ENCODE peak calls at places on chromosomes 2 and 18, in four cellular contexts. One of them, this sample, is unnamed.
A peak's percentile ranks its signal among the peaks of the same experiment; 100 is the strongest.

GRCh38 chr2:207543272-207543671 is 13.5 kb downstream of the CREB1 start:
- DNase-seq in HFFc6: no peak
- DNase-seq in dorsolateral prefrontal cortex: no peak
- DNase-seq in GM20000: no peak
- DNase-seq in this sample: no peak

GRCh38 chr2:68811364-68811763 is 59.8 kb downstream of the BMP10 start:
- DNase-seq in dorsolateral prefrontal cortex: no peak
- DNase-seq in GM20000: no peak
- DNase-seq in HFFc6: no peak
- DNase-seq in this sample: no peak

GRCh38 chr18:59744271-59744721 is 47.1 kb upstream of the CCBE1 start:
- DNase-seq in HFFc6: peak; percentile 98
- DNase-seq in GM20000: no peak
- DNase-seq in dorsolateral prefrontal cortex: no peak
- DNase-seq in this sample: no peak

GRCh38 chr2:202373490-202373889 is 2.6 kb upstream of the BMPR2 start:
- DNase-seq in dorsolateral prefrontal cortex: no peak
- DNase-seq in GM20000: no peak
- DNase-seq in HFFc6: no peak
- DNase-seq in this sample: no peak

GRCh38 chr2:44615950-44616518 is 254.3 kb downstream of the CAMKMT start:
- DNase-seq in dorsolateral prefrontal cortex: no peak
- DNase-seq in GM20000: no peak
- DNase-seq in HFFc6: no peak
- DNase-seq in this sample: no peak

GRCh38 chr2:176136375-176137248 is 7.1 kb downstream of the HOXD8 start:
- DNase-seq in HFFc6: no peak
- DNase-seq in dorsolateral prefrontal cortex: no peak
- DNase-seq in GM20000: no peak
- DNase-seq in this sample: no peak

GRCh38 chr2:232142049-232142448 is 180.5 kb downstream of the DIS3L2 start:
- DNase-seq in HFFc6: no peak
- DNase-seq in dorsolateral prefrontal cortex: no peak
- DNase-seq in GM20000: peak; percentile 27
- DNase-seq in this sample: no peak

GRCh38 chr18:62832282-62832681 is 116.9 kb downstream of the PHLPP1 start:
- DNase-seq in HFFc6: no peak
- DNase-seq in dorsolateral prefrontal cortex: no peak
- DNase-seq in GM20000: peak; percentile 14
- DNase-seq in this sample: peak; percentile 18

DNA sequence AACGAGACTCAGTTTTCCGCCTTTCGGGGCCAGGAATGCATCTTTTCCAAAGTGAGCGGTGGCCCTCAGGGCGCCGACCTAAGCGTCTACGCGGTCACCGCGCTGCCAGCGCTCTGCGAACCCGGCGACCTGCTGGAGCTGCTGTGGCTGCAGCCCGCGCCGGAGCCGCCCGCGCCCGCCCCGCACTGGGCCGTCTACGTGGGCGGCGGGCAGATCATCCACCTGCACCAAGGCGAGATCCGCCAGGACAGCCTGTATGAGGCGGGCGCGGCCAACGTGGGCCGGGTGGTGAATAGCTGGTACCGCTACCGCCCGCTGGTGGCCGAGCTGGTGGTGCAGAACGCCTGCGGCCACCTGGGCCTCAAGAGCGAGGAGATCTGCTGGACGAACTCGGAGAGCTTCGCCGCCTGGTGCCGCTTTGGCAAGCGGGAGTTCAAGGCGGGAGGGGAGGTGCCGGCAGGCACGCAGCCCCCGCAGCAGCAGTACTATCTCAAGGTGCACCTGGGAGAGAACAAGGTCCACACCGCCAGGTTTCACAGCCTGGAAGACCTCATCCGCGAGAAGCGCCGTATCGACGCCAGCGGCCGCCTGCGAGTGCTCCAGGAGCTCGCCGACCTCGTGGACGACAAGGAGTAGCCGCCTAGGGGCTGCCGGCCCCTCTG is 1.8 kb downstream of the LRATD1 start:
- DNase-seq in dorsolateral prefrontal cortex: peak; percentile 80
- DNase-seq in GM20000: peak; percentile 77
- DNase-seq in HFFc6: no peak
- DNase-seq in this sample: peak; percentile 64
- TF ChIP-seq CTCF in dorsolateral prefrontal cortex: peak; percentile 63
- TF ChIP-seq CTCF in GM20000: peak; percentile 30
- TF ChIP-seq CTCF in HFFc6: peak; percentile 55
- TF ChIP-seq CTCF in this sample: no peak

GRCh38 chr2:205079173-205079572 is 533.9 kb downstream of the PARD3B start:
- DNase-seq in GM20000: no peak
- DNase-seq in HFFc6: no peak
- DNase-seq in dorsolateral prefrontal cortex: no peak
- DNase-seq in this sample: no peak
- TF ChIP-seq CTCF in GM20000: no peak
- TF ChIP-seq CTCF in HFFc6: no peak
- TF ChIP-seq CTCF in dorsolateral prefrontal cortex: no peak
- TF ChIP-seq CTCF in this sample: no peak

DNA sequence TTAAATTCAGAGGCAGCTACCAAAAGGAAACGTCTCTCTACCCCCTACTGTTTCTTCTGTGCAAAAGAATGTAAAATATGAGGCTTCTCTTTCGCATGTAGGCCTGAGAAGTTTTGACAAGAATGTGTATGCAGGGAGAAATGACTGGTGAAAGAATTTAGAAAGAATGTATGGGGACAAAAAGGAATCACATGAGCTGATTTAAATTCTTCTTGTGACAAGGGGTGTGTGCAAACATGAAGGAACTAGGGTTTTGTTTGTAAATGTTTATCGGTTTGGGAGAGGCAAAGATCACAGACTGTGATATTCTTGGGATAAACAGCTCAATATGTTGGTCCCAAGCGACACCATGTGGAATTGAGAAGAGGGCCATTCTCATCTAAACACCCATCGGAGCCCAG is 345.2 kb upstream of the VRK2 start:
- DNase-seq in GM20000: no peak
- DNase-seq in dorsolateral prefrontal cortex: no peak
- DNase-seq in HFFc6: peak; percentile 30
- DNase-seq in this sample: no peak
- TF ChIP-seq CTCF in GM20000: no peak
- TF ChIP-seq CTCF in dorsolateral prefrontal cortex: no peak
- TF ChIP-seq CTCF in HFFc6: peak; percentile 25
- TF ChIP-seq CTCF in this sample: no peak

GRCh38 chr2:14722919-14723559 is 90.5 kb downstream of the LRATD1 start:
- DNase-seq in GM20000: no peak
- DNase-seq in HFFc6: no peak
- DNase-seq in dorsolateral prefrontal cortex: no peak
- DNase-seq in this sample: no peak
- TF ChIP-seq CTCF in GM20000: no peak
- TF ChIP-seq CTCF in HFFc6: no peak
- TF ChIP-seq CTCF in dorsolateral prefrontal cortex: no peak
- TF ChIP-seq CTCF in this sample: no peak

GRCh38 chr2:227932403-227932802 is 61.0 kb downstream of the DAW1 start:
- DNase-seq in dorsolateral prefrontal cortex: no peak
- DNase-seq in HFFc6: no peak
- DNase-seq in GM20000: no peak
- DNase-seq in this sample: no peak
- TF ChIP-seq CTCF in dorsolateral prefrontal cortex: peak; percentile 12
- TF ChIP-seq CTCF in HFFc6: no peak
- TF ChIP-seq CTCF in GM20000: no peak
- TF ChIP-seq CTCF in this sample: no peak